ENCODE peak calls at places on chromosomes 6 and 20, in eight cellular contexts. V, A, M, Q, H, U, O and E are unnamed samples.

GRCh38 chr6:9502991-9503761 is 911.7 kb downstream of the TFAP2A start:
- DNase-seq in V (peak; percentile 89), M (peak; percentile 90), A (no peak), Q (no peak), H (peak; percentile 50), U (no peak), O (no peak), E (peak; percentile 96)

GRCh38 chr6:133890941-133891813 is 2.3 kb downstream of the TCF21 start:
- DNase-seq in V (peak; percentile 49), M (peak; percentile 55), H (no peak), O (peak; percentile 66), Q (no peak), A (no peak), U (peak; percentile 21), E (peak; percentile 52)

GRCh38 chr6:134593024-134593423 is 275.1 kb upstream of the SGK1 start:
- DNase-seq in O (no peak), V (no peak), H (no peak), M (no peak), A (no peak), Q (no peak), U (no peak), E (no peak)

GRCh38 chr20:44979090-44979621 is 12.8 kb downstream of the STK4 start:
- DNase-seq in Q (no peak), H (no peak), O (no peak), A (no peak), V (no peak), M (peak; percentile 51), U (no peak), E (peak; percentile 59)

GRCh38 chr20:12936020-12936419 is 72.8 kb upstream of the SPTLC3 start:
- DNase-seq in Q (no peak), A (no peak), H (no peak), M (no peak), O (no peak), V (no peak), U (no peak), E (no peak)

GRCh38 chr6:19616022-19616421 is 221.1 kb upstream of the ID4 start:
- DNase-seq in A (no peak), O (no peak), M (no peak), U (no peak), Q (no peak), H (no peak), V (no peak), E (no peak)

GRCh38 chr6:154569136-154569862 is 58.8 kb upstream of the CNKSR3 start:
- DNase-seq in V (peak; percentile 18), M (peak; percentile 11), O (no peak), H (no peak), Q (no peak), A (no peak), U (no peak), E (peak; percentile 34)

GRCh38 chr20:61414455-61414991 is 162.5 kb downstream of the CDH4 start:
- DNase-seq in A (no peak), M (no peak), O (no peak), H (no peak), V (no peak), U (no peak), Q (no peak), E (no peak)

GRCh38 chr6:149733321-149733720 is 13.0 kb downstream of the NUP43 start:
- DNase-seq in U (no peak), V (no peak), H (no peak), O (no peak), M (no peak), A (no peak), Q (no peak), E (no peak)

GRCh38 chr6:168165373-168165772 is 86.4 kb upstream of the FRMD1 start:
- DNase-seq in V (no peak), O (no peak), Q (no peak), A (no peak), H (no peak), M (no peak), U (no peak), E (no peak)

GRCh38 chr20:45972500-45973183 is 639 bp upstream of the ZNF335 start:
- DNase-seq in Q (no peak), O (peak; percentile 59), V (no peak), U (no peak), H (no peak), A (no peak), M (no peak), E (no peak)

GRCh38 chr20:48826883-48827771 is 672 bp downstream of the PREX1 start:
- DNase-seq in O (peak; percentile 70), V (no peak), M (no peak), A (no peak), Q (no peak), H (no peak), U (peak; percentile 42), E (no peak)

GRCh38 chr6:135853986-135854385 is 2.5 kb downstream of the PDE7B start:
- DNase-seq in O (no peak), Q (no peak), A (no peak), H (no peak), M (peak; percentile 60), V (peak; percentile 52), U (no peak), E (peak; percentile 55)

GRCh38 chr6:166529571-166529970 is 56.9 kb downstream of the RAMACL start:
- DNase-seq in H (no peak), V (no peak), U (no peak), M (no peak), A (no peak), Q (no peak), O (no peak), E (no peak)

GRCh38 chr6:89693207-89693606 is 54.7 kb upstream of the LYRM2 start:
- DNase-seq in O (no peak), M (no peak), U (no peak), V (no peak), H (no peak), Q (no peak), A (no peak), E (no peak)

GRCh38 chr6:16028966-16029365 is 99.9 kb upstream of the MYLIP start:
- DNase-seq in O (no peak), M (no peak), U (no peak), Q (no peak), A (no peak), V (no peak), H (no peak), E (no peak)

GRCh38 chr20:50571466-50571865 is 61.3 kb downstream of the PTPN1 start:
- DNase-seq in V (no peak), M (no peak), H (no peak), Q (no peak), U (no peak), O (no peak), A (no peak), E (no peak)

GRCh38 chr6:122722746-122723145 is 56.8 kb upstream of the FABP7 start:
- DNase-seq in U (no peak), V (peak; percentile 52), A (no peak), H (no peak), O (no peak), M (peak; percentile 18), Q (no peak), E (peak; percentile 26)

GRCh38 chr20:15494841-15495240 is 1078.4 kb downstream of the KIF16B start:
- DNase-seq in H (no peak), U (no peak), A (no peak), M (no peak), Q (no peak), O (no peak), V (no peak), E (no peak)

GRCh38 chr6:95784869-95785268 is 207.5 kb downstream of the MANEA start:
- DNase-seq in V (no peak), M (no peak), Q (no peak), U (no peak), H (no peak), A (no peak), O (no peak), E (no peak)

GRCh38 chr6:15023448-15023847 is 222.4 kb upstream of the JARID2 start:
- DNase-seq in O (no peak), H (no peak), V (no peak), U (no peak), Q (no peak), A (no peak), M (no peak), E (no peak)

GRCh38 chr6:112501705-112502104 is 154.6 kb downstream of the RFPL4B start:
- DNase-seq in Q (no peak), V (no peak), H (peak; percentile 58), M (peak; percentile 70), U (peak; percentile 38), A (no peak), O (no peak), E (peak; percentile 68)

GRCh38 chr6:112503210-112503609 is 156.1 kb downstream of the RFPL4B start:
- DNase-seq in A (no peak), U (no peak), Q (no peak), H (no peak), V (no peak), O (no peak), M (no peak), E (no peak)

GRCh38 chr6:112502348-112503130 is 155.4 kb downstream of the RFPL4B start:
- DNase-seq in A (no peak), V (peak; percentile 33), U (no peak), M (peak; percentile 28), Q (no peak), O (no peak), H (no peak), E (peak; percentile 29)
- TF ChIP-seq CTCF in A (no peak), V (peak; percentile 41), U (peak; percentile 73), M (peak; percentile 26), Q (peak; percentile 22), O (peak; percentile 20), H (peak; percentile 51), E (peak; percentile 48)

DNA sequence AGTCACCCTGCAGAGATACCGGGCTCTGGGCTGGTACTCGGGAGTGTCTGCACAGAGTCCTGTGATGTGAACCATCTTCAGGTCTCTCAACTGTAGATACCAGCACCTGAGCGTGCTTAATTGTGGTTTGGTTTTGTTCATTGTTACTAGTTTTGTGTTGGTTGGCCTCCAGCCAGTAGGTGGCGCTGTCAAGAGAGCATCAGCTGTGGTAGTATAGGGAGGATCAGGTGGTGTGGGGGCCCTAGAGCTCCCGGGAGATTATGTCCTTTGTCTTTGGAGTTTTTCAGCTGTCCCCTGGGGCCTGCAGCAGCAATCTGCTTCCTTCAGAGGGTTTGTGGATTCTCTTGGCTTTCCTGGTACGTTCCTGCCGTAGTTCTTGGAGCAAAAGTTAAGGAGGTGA is 67.9 kb downstream of the CDYL start:
- DNase-seq in H (no peak), Q (no peak), V (no peak), O (no peak), M (no peak), U (no peak), A (no peak), E (no peak)
- TF ChIP-seq CTCF in H (no peak), Q (peak; percentile 43), V (no peak), O (no peak), M (peak; percentile 13), U (peak; percentile 64), A (no peak), E (peak; percentile 7)

GRCh38 chr20:11271319-11271718 is 597.5 kb upstream of the JAG1 start:
- DNase-seq in A (no peak), U (peak; percentile 40), O (no peak), Q (no peak), V (no peak), H (no peak), M (no peak), E (no peak)
- TF ChIP-seq CTCF in A (no peak), U (no peak), O (no peak), Q (no peak), V (no peak), H (no peak), M (no peak), E (no peak)

DNA sequence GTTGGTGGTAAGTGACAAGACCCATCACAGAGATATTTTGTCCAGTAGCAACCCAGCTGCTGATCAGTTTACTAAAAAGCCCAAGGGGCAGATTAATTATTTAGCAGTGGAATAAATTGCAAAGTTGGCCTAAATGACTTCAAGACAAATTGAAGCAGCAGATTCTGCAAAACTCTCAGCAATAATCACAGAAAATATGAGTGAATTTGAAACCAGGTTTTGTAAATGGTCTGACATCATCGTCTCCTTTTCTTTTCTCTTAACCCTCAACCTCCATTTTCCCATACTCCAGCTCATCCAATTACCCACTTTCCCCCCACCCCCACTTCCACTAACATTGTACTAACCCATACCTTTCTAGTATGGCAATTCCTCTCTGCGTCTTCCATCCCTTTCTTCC is 11.3 kb upstream of the PTPRK start:
- DNase-seq in H (no peak), O (no peak), Q (no peak), V (no peak), M (no peak), A (no peak), U (no peak), E (no peak)
- TF ChIP-seq CTCF in H (no peak), O (no peak), Q (no peak), V (no peak), M (no peak), A (no peak), U (no peak), E (no peak)